ENCODE peak calls at places on chromosomes 13 and 19, in eight cellular contexts. Q, Y, F, P, S, N, D and B are unnamed samples.

GRCh38 chr13:100069278-100069677 is 19.6 kb upstream of the PCCA start:
- DNase-seq in Q (no peak), Y (no peak), F (no peak), P (no peak), S (no peak), N (no peak), D (no peak), B (no peak)

GRCh38 chr19:48596679-48597465 is 9.7 kb upstream of the SPACA4 start:
- DNase-seq in Q (no peak), Y (peak), F (peak), P (no peak), S (peak), N (peak), D (no peak), B (no peak)

GRCh38 chr13:52085416-52085815 is 43.5 kb downstream of the NEK5 start:
- DNase-seq in Q (no peak), Y (no peak), F (no peak), P (no peak), S (no peak), N (no peak), D (peak), B (no peak)

GRCh38 chr19:48501961-48502719 is 9.5 kb downstream of the LMTK3 start:
- DNase-seq in Q (peak), Y (peak), F (peak), P (no peak), S (peak), N (peak), D (peak), B (peak)

GRCh38 chr13:37473035-37473434 is 125.5 kb downstream of the POSTN start:
- DNase-seq in Q (no peak), Y (no peak), F (no peak), P (no peak), S (no peak), N (no peak), D (no peak), B (no peak)

GRCh38 chr19:17255150-17255621 is 9.4 kb downstream of the USHBP1 start:
- DNase-seq in Q (no peak), Y (no peak), F (no peak), P (no peak), S (no peak), N (no peak), D (peak), B (no peak)

GRCh38 chr13:84946144-84946543 is 853.1 kb downstream of the SLITRK6 start:
- DNase-seq in Q (no peak), Y (no peak), F (no peak), P (no peak), S (no peak), N (no peak), D (no peak), B (no peak)

GRCh38 chr19:55652311-55653078 is 2.3 kb upstream of the U2AF2 start:
- DNase-seq in Q (no peak), Y (no peak), F (no peak), P (peak), S (no peak), N (peak), D (no peak), B (no peak)

GRCh38 chr19:18135712-18136584 is 17.0 kb upstream of the PIK3R2 start:
- DNase-seq in Q (no peak), Y (no peak), F (no peak), P (no peak), S (no peak), N (no peak), D (peak), B (no peak)

GRCh38 chr19:51735759-51736449 is 12.1 kb upstream of the HAS1 start:
- DNase-seq in Q (no peak), Y (no peak), F (no peak), P (no peak), S (no peak), N (peak), D (no peak), B (no peak)

GRCh38 chr19:44988896-44989563 is 12.2 kb upstream of the RELB start:
- DNase-seq in Q (peak), Y (peak), F (peak), P (peak), S (peak), N (peak), D (peak), B (peak)

GRCh38 chr19:36418287-36419001 is at the start of gene ZFP82:
- DNase-seq in Q (peak), Y (peak), F (peak), P (peak), S (peak), N (peak), D (peak), B (peak)

GRCh38 chr19:49474545-49474930 is 523 bp downstream of the FLT3LG start:
- DNase-seq in Q (no peak), Y (no peak), F (no peak), P (peak), S (no peak), N (no peak), D (peak), B (no peak)

GRCh38 chr13:105814219-105814901 is 721.1 kb downstream of the EFNB2 start:
- DNase-seq in Q (no peak), Y (no peak), F (no peak), P (no peak), S (no peak), N (no peak), D (no peak), B (no peak)

GRCh38 chr19:47176627-47177090 is 46.0 kb downstream of the SAE1 start:
- DNase-seq in Q (peak), Y (no peak), F (no peak), P (no peak), S (peak), N (peak), D (no peak), B (no peak)

GRCh38 chr19:6092329-6093286 is 17.7 kb downstream of the RFX2 start:
- DNase-seq in Q (no peak), Y (no peak), F (no peak), P (peak), S (no peak), N (peak), D (peak), B (no peak)

GRCh38 chr13:113832631-113833030 is 31.2 kb downstream of the GAS6 start:
- DNase-seq in Q (no peak), Y (no peak), F (no peak), P (peak), S (no peak), N (no peak), D (no peak), B (no peak)

GRCh38 chr13:77506874-77507273 is 28.6 kb upstream of the SCEL start:
- DNase-seq in Q (no peak), Y (no peak), F (no peak), P (no peak), S (no peak), N (no peak), D (no peak), B (no peak)

GRCh38 chr19:41352609-41353465 is 885 bp downstream of the TGFB1 start:
- DNase-seq in Q (peak), Y (peak), F (peak), P (peak), S (peak), N (peak), D (peak), B (peak)

GRCh38 chr19:44758596-44758995 is 10.1 kb downstream of the BCL3 start:
- DNase-seq in Q (no peak), Y (no peak), F (no peak), P (no peak), S (no peak), N (no peak), D (peak), B (no peak)

GRCh38 chr19:18346091-18346490 is 5.7 kb downstream of the PGPEP1 start:
- DNase-seq in Q (no peak), Y (no peak), F (no peak), P (no peak), S (no peak), N (no peak), D (no peak), B (no peak)

GRCh38 chr19:45506991-45507863 is at the start of gene VASP:
- DNase-seq in Q (peak), Y (peak), F (peak), P (peak), S (peak), N (peak), D (peak), B (peak)

GRCh38 chr13:45436332-45436731 is 18.2 kb upstream of the SLC25A30 start:
- DNase-seq in Q (no peak), Y (no peak), F (no peak), P (no peak), S (no peak), N (no peak), D (no peak), B (no peak)

GRCh38 chr19:11446652-11447301 is 11.3 kb downstream of the PRKCSH start:
- DNase-seq in Q (peak), Y (peak), F (peak), P (peak), S (peak), N (peak), D (peak), B (no peak)